ENCODE peak calls at places on chromosomes 11 and 22, in eight cellular contexts. X is brain microvascular endothelial cell, L is lower lobe of right lung, C is tibial nerve, K is tibial artery, V is HCT116, M is keratinocyte, U is WERI-Rb-1. T is an unnamed sample.
A peak's percentile ranks its signal among the peaks of the same experiment; 100 is the strongest.

GRCh38 chr11:111540114-111540920 is at the start of gene LAYN:
- DNase-seq in X (peak; percentile 12), L (peak; percentile 70), C (no peak), K (peak; percentile 79), V (no peak), M (no peak), U (no peak), T (no peak)

GRCh38 chr11:73140213-73141030 is 1.7 kb downstream of the FCHSD2 start:
- DNase-seq in X (peak; percentile 39), L (no peak), C (no peak), K (peak; percentile 74), V (no peak), M (no peak), U (no peak), T (no peak)

GRCh38 chr11:120272303-120272702 is 32.4 kb downstream of the POU2F3 start:
- DNase-seq in X (peak; percentile 31), L (no peak), C (no peak), K (no peak), V (no peak), M (peak; percentile 76), U (no peak), T (no peak)

GRCh38 chr11:68013611-68014156 is 3.6 kb downstream of the ALDH3B1 start:
- DNase-seq in X (no peak), L (no peak), C (no peak), K (no peak), V (no peak), M (no peak), U (no peak), T (no peak)

GRCh38 chr11:17498475-17498874 is 21.8 kb upstream of the ABCC8 start:
- DNase-seq in X (no peak), L (no peak), C (no peak), K (no peak), V (no peak), M (no peak), U (no peak), T (no peak)

GRCh38 chr11:69122642-69123431 is 32.9 kb upstream of the SMIM38 start:
- DNase-seq in X (peak; percentile 58), L (peak; percentile 94), C (no peak), K (peak; percentile 82), V (peak; percentile 92), M (peak; percentile 75), U (no peak), T (peak; percentile 33)

GRCh38 chr22:37295213-37295886 is 13.0 kb downstream of the CYTH4 start:
- DNase-seq in X (no peak), L (no peak), C (no peak), K (no peak), V (no peak), M (no peak), U (no peak), T (no peak)

GRCh38 chr22:37741312-37741795 is 44.5 kb downstream of the TRIOBP start:
- DNase-seq in X (peak; percentile 83), L (peak; percentile 82), C (peak; percentile 93), K (peak; percentile 91), V (no peak), M (no peak), U (no peak), T (peak; percentile 98)

GRCh38 chr11:74466916-74467885 is at the start of gene KCNE3:
- DNase-seq in X (no peak), L (peak; percentile 77), C (no peak), K (peak; percentile 68), V (no peak), M (no peak), U (no peak), T (no peak)

GRCh38 chr11:66951927-66952337 is 6.3 kb downstream of the PC start:
- DNase-seq in X (no peak), L (no peak), C (no peak), K (no peak), V (no peak), M (no peak), U (no peak), T (no peak)

GRCh38 chr11:61477734-61478148 is 30.8 kb upstream of the LRRC10B start:
- DNase-seq in X (no peak), L (no peak), C (peak; percentile 63), K (peak; percentile 81), V (no peak), M (no peak), U (peak; percentile 54), T (no peak)

GRCh38 chr22:29396126-29396525 is 7.8 kb upstream of the AP1B1 start:
- DNase-seq in X (no peak), L (no peak), C (no peak), K (no peak), V (no peak), M (no peak), U (no peak), T (no peak)

GRCh38 chr22:37212174-37212906 is at the start of gene SSTR3:
- DNase-seq in X (no peak), L (peak; percentile 32), C (no peak), K (peak; percentile 64), V (no peak), M (no peak), U (peak; percentile 63), T (no peak)

GRCh38 chr11:13318498-13319295 is 41.1 kb downstream of the BMAL1 start:
- DNase-seq in X (no peak), L (no peak), C (no peak), K (no peak), V (no peak), M (no peak), U (no peak), T (no peak)

GRCh38 chr11:36751996-36752395 is 154.0 kb upstream of the RAG2 start:
- DNase-seq in X (no peak), L (no peak), C (no peak), K (no peak), V (no peak), M (no peak), U (no peak), T (no peak)

GRCh38 chr22:24181088-24181995 is at the start of gene SUSD2:
- DNase-seq in X (no peak), L (peak; percentile 75), C (no peak), K (no peak), V (no peak), M (no peak), U (peak; percentile 92), T (no peak)

GRCh38 chr22:35547993-35548761 is 7.5 kb downstream of the RASD2 start:
- DNase-seq in X (no peak), L (no peak), C (no peak), K (no peak), V (no peak), M (no peak), U (no peak), T (no peak)
- TF ChIP-seq CTCF in X (peak; percentile 57), L (no peak), C (no peak), K (no peak), V (peak; percentile 34), M (no peak), U (peak; percentile 34), T (peak; percentile 19)

GRCh38 chr11:64230209-64230984 is at the start of gene DNAJC4:
- DNase-seq in X (peak; percentile 82), L (peak; percentile 95), C (peak; percentile 94), K (peak; percentile 96), V (peak; percentile 89), M (no peak), U (peak; percentile 96), T (peak; percentile 43)
- H3K27ac ChIP-seq in X (peak within 1 kb of the TSS; percentile 4), L (peak within 1 kb of the TSS; percentile 86), C (peak within 1 kb of the TSS; percentile 96), K (peak within 1 kb of the TSS; percentile 88), V (peak within 1 kb of the TSS; percentile 61), M (peak within 1 kb of the TSS; percentile 70), U (peak within 1 kb of the TSS; percentile 75), T (peak within 1 kb of the TSS; percentile 47)

GRCh38 chr11:93166194-93166593 is 31.6 kb downstream of the SLC36A4 start:
- DNase-seq in X (no peak), L (no peak), C (no peak), K (no peak), V (no peak), M (no peak), U (no peak), T (no peak)

GRCh38 chr11:93169143-93169542 is 28.6 kb downstream of the SLC36A4 start:
- DNase-seq in X (no peak), L (no peak), C (no peak), K (no peak), V (no peak), M (no peak), U (no peak), T (no peak)

GRCh38 chr11:93166867-93167266 is 30.9 kb downstream of the SLC36A4 start:
- DNase-seq in X (no peak), L (no peak), C (no peak), K (no peak), V (no peak), M (no peak), U (no peak), T (no peak)

DNA sequence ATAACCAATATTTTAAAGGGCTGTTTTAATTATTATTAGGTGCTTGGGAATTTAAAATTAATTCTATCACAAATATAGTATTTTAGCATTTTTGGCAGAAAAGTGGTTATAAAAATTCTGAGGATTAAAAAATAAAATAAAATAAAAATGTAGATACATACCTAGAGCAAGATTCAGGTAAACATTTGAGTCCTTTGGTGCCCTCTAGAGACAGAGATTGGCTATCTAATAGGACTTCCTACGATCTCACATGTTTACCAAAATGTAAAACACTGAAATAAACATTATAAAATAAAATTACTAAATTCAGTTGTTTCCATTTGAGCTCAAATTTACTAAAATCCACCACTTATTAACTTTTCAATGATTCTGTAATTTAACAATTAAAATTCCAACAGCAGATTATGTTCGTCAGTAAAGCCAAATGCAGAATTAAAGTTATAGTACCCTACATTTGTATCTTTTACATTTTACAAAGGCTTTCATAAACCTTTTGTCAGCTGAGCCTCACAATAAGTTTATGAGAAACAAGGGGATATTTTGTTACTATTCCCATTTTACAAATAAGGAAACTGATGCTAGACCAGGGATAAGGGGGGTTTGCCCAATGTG is 27.7 kb downstream of the SLC36A4 start:
- DNase-seq in X (peak; percentile 12), L (no peak), C (no peak), K (no peak), V (peak; percentile 22), M (no peak), U (no peak), T (peak; percentile 13)
- H3K27me3 ChIP-seq in X (no peaks in the 10 kb centered on the region), L (no peaks in the 10 kb centered on the region), C (no peaks in the 10 kb centered on the region), K (no peaks in the 10 kb centered on the region), V (no peaks in the 10 kb centered on the region), M (no peaks in the 10 kb centered on the region), U (no peaks in the 10 kb centered on the region), T (no peaks in the 10 kb centered on the region)

DNA sequence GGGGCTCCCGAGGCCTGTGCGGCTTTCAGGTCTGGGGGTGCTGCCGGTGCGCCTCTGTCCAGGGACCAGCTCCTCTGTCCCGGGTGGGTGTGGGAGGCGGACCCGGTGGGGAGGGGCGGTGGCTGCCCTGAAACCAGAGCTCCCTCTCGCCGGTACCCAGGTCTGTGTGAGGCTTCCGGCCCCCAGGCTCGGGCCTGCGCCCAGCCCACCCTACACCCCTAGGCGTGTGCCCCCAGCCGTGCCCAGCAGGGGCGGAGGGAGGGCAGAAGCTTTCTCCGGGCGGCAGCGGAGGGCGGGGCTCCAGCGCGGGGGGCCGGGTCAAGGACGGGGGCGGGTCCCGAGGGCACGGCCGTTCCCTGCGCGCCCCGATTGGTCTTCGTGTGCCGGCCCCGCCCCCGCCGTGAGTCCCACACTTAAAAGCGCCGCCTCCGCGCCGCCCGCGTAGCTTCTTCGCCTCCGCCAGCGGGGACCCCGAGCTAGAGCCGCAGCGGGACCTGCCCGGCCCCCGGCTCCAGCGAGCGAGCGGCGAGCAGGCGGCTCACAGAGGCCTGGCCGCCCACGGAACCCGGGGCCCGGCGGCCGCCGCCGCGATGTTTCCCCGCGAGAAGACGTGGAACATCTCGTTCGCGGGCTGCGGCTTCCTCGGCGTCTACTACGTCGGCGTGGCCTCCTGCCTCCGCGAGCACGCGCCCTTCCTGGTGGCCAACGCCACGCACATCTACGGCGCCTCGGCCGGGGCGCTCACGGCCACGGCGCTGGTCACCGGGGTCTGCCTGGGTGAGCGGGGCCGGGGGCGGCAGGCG is 616 bp downstream of the PNPLA2 start:
- DNase-seq in X (peak; percentile 64), L (peak; percentile 95), C (peak; percentile 87), K (peak; percentile 96), V (no peak), M (no peak), U (peak; percentile 92), T (peak; percentile 48)
- TF ChIP-seq CTCF in X (peak; percentile 14), L (peak; percentile 6), C (peak; percentile 30), K (peak; percentile 58), V (no peak), M (no peak), U (no peak), T (peak; percentile 10)

GRCh38 chr11:117061256-117061655 is 37.0 kb downstream of the SIK3 start:
- DNase-seq in X (no peak), L (no peak), C (no peak), K (no peak), V (no peak), M (no peak), U (no peak), T (no peak)
- H3K27ac ChIP-seq in X (no peak overlapping the region), L (no peak overlapping the region), C (no peak overlapping the region), K (no peak overlapping the region), V (no peak overlapping the region), M (no peak overlapping the region), U (no peak overlapping the region), T (no peak overlapping the region)

T was measured in AG04450.